ENCODE peak calls at places on chromosomes 6 and 20, in six cellular contexts. One of them, this sample, is unnamed.

GRCh38 chr20:56802805-56803204 is 173.7 kb downstream of the TFAP2C start:
- DNase-seq in hepatocyte: no peak
- DNase-seq in GM23248: no peak
- DNase-seq in endothelial cell of umbilical vein: no peak
- DNase-seq in fibroblast of lung: no peak
- DNase-seq in PC-3: no peak
- DNase-seq in this sample: no peak

GRCh38 chr20:7010584-7010983 is 243.1 kb downstream of the BMP2 start:
- DNase-seq in hepatocyte: no peak
- DNase-seq in GM23248: peak; percentile 3
- DNase-seq in endothelial cell of umbilical vein: no peak
- DNase-seq in fibroblast of lung: peak; percentile 13
- DNase-seq in PC-3: no peak
- DNase-seq in this sample: no peak

GRCh38 chr6:140627002-140627401 is 1252.6 kb upstream of the CITED2 start:
- DNase-seq in hepatocyte: no peak
- DNase-seq in GM23248: no peak
- DNase-seq in endothelial cell of umbilical vein: no peak
- DNase-seq in fibroblast of lung: no peak
- DNase-seq in PC-3: no peak
- DNase-seq in this sample: no peak

GRCh38 chr6:74519172-74519571 is 686.7 kb downstream of the COL12A1 start:
- DNase-seq in hepatocyte: peak; percentile 23
- DNase-seq in GM23248: peak; percentile 86
- DNase-seq in endothelial cell of umbilical vein: peak; percentile 37
- DNase-seq in fibroblast of lung: peak; percentile 86
- DNase-seq in PC-3: peak; percentile 38
- DNase-seq in this sample: no peak

GRCh38 chr6:33247977-33248642 is 23.6 kb downstream of the VPS52 start:
- DNase-seq in hepatocyte: peak; percentile 94
- DNase-seq in GM23248: peak; percentile 89
- DNase-seq in endothelial cell of umbilical vein: peak; percentile 89
- DNase-seq in fibroblast of lung: peak; percentile 87
- DNase-seq in PC-3: peak; percentile 94
- DNase-seq in this sample: peak; percentile 76

GRCh38 chr6:108621117-108621516 is 60.4 kb downstream of the FOXO3 start:
- DNase-seq in hepatocyte: no peak
- DNase-seq in GM23248: peak; percentile 97
- DNase-seq in endothelial cell of umbilical vein: peak; percentile 34
- DNase-seq in fibroblast of lung: peak; percentile 82
- DNase-seq in PC-3: peak; percentile 45
- DNase-seq in this sample: peak; percentile 23

GRCh38 chr20:375265-375889 is 5.2 kb upstream of the TRIB3 start:
- DNase-seq in hepatocyte: no peak
- DNase-seq in GM23248: no peak
- DNase-seq in endothelial cell of umbilical vein: no peak
- DNase-seq in fibroblast of lung: no peak
- DNase-seq in PC-3: no peak
- DNase-seq in this sample: no peak

GRCh38 chr6:69555239-69555638 is 241.6 kb downstream of the LMBRD1 start:
- DNase-seq in hepatocyte: no peak
- DNase-seq in GM23248: no peak
- DNase-seq in endothelial cell of umbilical vein: no peak
- DNase-seq in fibroblast of lung: no peak
- DNase-seq in PC-3: no peak
- DNase-seq in this sample: no peak

GRCh38 chr20:62961310-62961783 is 8.8 kb downstream of the SLC17A9 start:
- DNase-seq in hepatocyte: no peak
- DNase-seq in GM23248: no peak
- DNase-seq in endothelial cell of umbilical vein: no peak
- DNase-seq in fibroblast of lung: no peak
- DNase-seq in PC-3: no peak
- DNase-seq in this sample: no peak

GRCh38 chr6:16533210-16533609 is 228.1 kb downstream of the ATXN1 start:
- DNase-seq in hepatocyte: no peak
- DNase-seq in GM23248: no peak
- DNase-seq in endothelial cell of umbilical vein: no peak
- DNase-seq in fibroblast of lung: peak; percentile 17
- DNase-seq in PC-3: no peak
- DNase-seq in this sample: no peak

DNA sequence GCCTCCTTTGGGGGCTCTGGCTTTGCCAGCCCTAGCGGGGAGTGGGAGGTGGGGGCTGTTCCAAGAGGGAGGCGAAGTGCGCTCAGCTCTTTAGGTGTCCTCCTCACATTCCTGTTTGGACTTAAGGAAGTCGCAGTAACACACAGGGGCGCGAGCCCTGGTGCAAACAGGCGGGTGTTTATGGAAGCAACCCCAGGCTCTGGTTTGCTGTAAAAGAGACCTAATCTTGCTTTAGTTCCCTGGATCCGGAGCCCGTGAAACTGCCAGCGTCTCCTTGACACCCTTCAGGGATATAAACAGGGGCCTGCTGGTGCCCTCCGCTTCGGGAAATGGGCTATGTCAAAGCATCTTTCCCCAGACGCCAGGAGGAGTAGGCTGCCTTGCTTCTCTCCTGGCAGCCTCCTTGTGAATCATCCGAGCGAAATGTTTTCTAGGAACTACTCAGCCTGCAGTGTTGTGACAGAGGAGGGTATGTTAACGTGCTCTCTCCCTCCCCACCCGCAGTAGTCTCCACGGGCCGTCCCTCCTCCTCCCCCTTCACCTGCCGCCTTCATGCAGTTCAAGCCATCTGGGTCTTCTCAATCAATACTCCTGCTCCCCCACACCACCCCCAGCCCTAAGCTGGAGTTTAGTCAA is 168.0 kb upstream of the LRFN2 start:
- DNase-seq in hepatocyte: peak; percentile 68
- DNase-seq in GM23248: peak; percentile 87
- DNase-seq in endothelial cell of umbilical vein: no peak
- DNase-seq in fibroblast of lung: peak; percentile 49
- DNase-seq in PC-3: no peak
- DNase-seq in this sample: no peak
- H2AFZ ChIP-seq in hepatocyte: no peak overlapping the region
- H2AFZ ChIP-seq in GM23248: no peak overlapping the region
- H2AFZ ChIP-seq in endothelial cell of umbilical vein: peak overlapping the region; percentile 39
- H2AFZ ChIP-seq in fibroblast of lung: no peak overlapping the region
- H2AFZ ChIP-seq in PC-3: no peak overlapping the region
- H2AFZ ChIP-seq in this sample: no peak overlapping the region

DNA sequence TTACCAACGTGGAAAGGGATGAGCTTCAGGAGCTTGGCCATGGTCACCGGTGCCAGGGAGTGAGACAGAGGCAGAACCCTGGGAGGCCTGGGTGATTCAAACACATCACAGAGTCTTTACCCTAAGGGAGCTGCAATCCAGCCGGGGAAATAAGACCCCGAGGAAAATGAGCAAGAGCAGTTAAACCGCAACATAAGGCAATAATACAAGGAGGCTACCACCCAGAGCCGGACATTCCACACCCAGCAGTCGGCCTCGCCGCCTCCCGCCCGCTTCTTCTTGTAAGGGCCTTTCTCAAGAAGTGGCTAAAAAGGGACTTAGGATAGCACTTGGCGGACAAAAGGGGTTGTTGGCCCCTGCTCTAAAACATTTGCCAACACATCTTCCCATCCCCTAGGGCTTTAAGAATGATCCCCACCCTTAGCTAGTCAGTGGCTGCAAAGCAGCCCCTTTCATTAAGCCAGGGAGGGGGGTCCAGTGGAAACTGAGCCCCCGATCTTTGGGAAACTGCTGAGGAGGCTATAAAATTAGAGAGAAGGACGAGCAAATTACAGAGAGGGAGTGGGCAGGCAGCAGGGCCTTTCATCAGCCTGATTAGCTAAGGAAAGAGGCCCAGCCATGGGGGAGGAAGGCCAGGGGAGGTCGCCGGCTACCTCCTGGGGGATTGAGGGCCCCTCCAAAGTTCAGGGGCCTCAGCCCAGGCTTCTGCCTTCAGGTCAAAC is 34.3 kb downstream of the SNX5 start:
- DNase-seq in hepatocyte: no peak
- DNase-seq in GM23248: no peak
- DNase-seq in endothelial cell of umbilical vein: no peak
- DNase-seq in fibroblast of lung: no peak
- DNase-seq in PC-3: no peak
- DNase-seq in this sample: no peak
- H2AFZ ChIP-seq in hepatocyte: no peak overlapping the region
- H2AFZ ChIP-seq in GM23248: no peak overlapping the region
- H2AFZ ChIP-seq in endothelial cell of umbilical vein: no peak overlapping the region
- H2AFZ ChIP-seq in fibroblast of lung: no peak overlapping the region
- H2AFZ ChIP-seq in PC-3: no peak overlapping the region
- H2AFZ ChIP-seq in this sample: no peak overlapping the region

DNA sequence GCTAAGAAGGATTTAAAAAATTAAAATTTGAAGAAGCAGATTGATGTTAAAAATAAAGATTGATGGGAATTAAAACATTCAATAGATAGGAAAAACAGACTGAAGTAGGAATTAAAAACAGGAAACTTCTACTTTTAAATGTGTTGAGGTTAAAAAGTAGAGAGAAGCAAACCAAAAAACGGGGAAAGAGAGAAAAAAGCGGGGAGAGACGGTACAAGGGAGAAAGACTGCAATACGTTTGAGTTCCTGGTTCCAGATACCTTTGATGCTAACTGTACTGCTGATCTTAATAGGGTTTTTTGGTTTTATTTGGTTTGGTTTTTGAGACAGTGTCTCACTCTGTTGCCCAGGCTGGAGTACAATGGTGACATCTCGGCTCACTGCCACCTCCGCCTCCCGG is 27.0 kb downstream of the LOC128125822 start:
- DNase-seq in hepatocyte: no peak
- DNase-seq in GM23248: no peak
- DNase-seq in endothelial cell of umbilical vein: no peak
- DNase-seq in fibroblast of lung: no peak
- DNase-seq in PC-3: no peak
- DNase-seq in this sample: no peak
- H2AFZ ChIP-seq in hepatocyte: peak overlapping the region; percentile 99
- H2AFZ ChIP-seq in GM23248: peak overlapping the region; percentile 95
- H2AFZ ChIP-seq in endothelial cell of umbilical vein: no peak overlapping the region
- H2AFZ ChIP-seq in fibroblast of lung: no peak overlapping the region
- H2AFZ ChIP-seq in PC-3: peak overlapping the region; percentile 100
- H2AFZ ChIP-seq in this sample: no peak overlapping the region

GRCh38 chr6:1614767-1615650 is 5.3 kb downstream of the FOXC1 start:
- DNase-seq in hepatocyte: peak; percentile 44
- DNase-seq in GM23248: no peak
- DNase-seq in endothelial cell of umbilical vein: peak; percentile 65
- DNase-seq in fibroblast of lung: no peak
- DNase-seq in PC-3: no peak
- DNase-seq in this sample: no peak

GRCh38 chr6:1615651-1616420 is 6.1 kb downstream of the FOXC1 start:
- DNase-seq in hepatocyte: no peak
- DNase-seq in GM23248: no peak
- DNase-seq in endothelial cell of umbilical vein: peak; percentile 74
- DNase-seq in fibroblast of lung: no peak
- DNase-seq in PC-3: no peak
- DNase-seq in this sample: no peak

GRCh38 chr6:1613631-1614447 is 4.1 kb downstream of the FOXC1 start:
- DNase-seq in hepatocyte: no peak
- DNase-seq in GM23248: peak; percentile 54
- DNase-seq in endothelial cell of umbilical vein: peak; percentile 64
- DNase-seq in fibroblast of lung: peak; percentile 20
- DNase-seq in PC-3: peak; percentile 19
- DNase-seq in this sample: no peak

GRCh38 chr6:1612902-1613301 is 3.2 kb downstream of the FOXC1 start:
- DNase-seq in hepatocyte: no peak
- DNase-seq in GM23248: peak; percentile 84
- DNase-seq in endothelial cell of umbilical vein: peak; percentile 61
- DNase-seq in fibroblast of lung: peak; percentile 50
- DNase-seq in PC-3: peak; percentile 84
- DNase-seq in this sample: no peak

DNA sequence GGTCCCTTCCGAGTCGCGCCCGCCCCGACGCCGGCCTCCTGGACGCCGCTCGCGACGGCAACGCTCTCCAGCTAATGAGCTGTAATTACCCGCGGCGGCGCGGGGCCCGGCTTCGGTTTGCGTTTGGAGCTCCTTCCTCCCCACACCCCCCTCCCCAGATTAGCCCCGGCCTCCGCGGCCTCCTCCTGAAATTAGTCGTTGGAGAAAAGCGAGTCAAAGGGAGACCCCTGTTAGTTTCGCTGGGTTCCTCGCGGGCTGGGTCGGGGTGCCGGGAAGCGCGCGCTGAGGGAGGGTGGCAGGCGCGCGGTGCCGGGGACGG is 4.7 kb downstream of the FOXC1 start:
- DNase-seq in hepatocyte: no peak
- DNase-seq in GM23248: no peak
- DNase-seq in endothelial cell of umbilical vein: no peak
- DNase-seq in fibroblast of lung: no peak
- DNase-seq in PC-3: no peak
- DNase-seq in this sample: no peak
- H2AFZ ChIP-seq in hepatocyte: peak overlapping the region; percentile 45
- H2AFZ ChIP-seq in GM23248: peak overlapping the region; percentile 41
- H2AFZ ChIP-seq in endothelial cell of umbilical vein: peak overlapping the region; percentile 11
- H2AFZ ChIP-seq in fibroblast of lung: no peak overlapping the region
- H2AFZ ChIP-seq in PC-3: no peak overlapping the region
- H2AFZ ChIP-seq in this sample: no peak overlapping the region

GRCh38 chr6:164911151-164911550 is 398.3 kb downstream of the C6orf118 start:
- DNase-seq in hepatocyte: no peak
- DNase-seq in GM23248: no peak
- DNase-seq in endothelial cell of umbilical vein: no peak
- DNase-seq in fibroblast of lung: no peak
- DNase-seq in PC-3: no peak
- DNase-seq in this sample: no peak

GRCh38 chr6:164917211-164917610 is 392.2 kb downstream of the C6orf118 start:
- DNase-seq in hepatocyte: no peak
- DNase-seq in GM23248: no peak
- DNase-seq in endothelial cell of umbilical vein: no peak
- DNase-seq in fibroblast of lung: no peak
- DNase-seq in PC-3: no peak
- DNase-seq in this sample: no peak

DNA sequence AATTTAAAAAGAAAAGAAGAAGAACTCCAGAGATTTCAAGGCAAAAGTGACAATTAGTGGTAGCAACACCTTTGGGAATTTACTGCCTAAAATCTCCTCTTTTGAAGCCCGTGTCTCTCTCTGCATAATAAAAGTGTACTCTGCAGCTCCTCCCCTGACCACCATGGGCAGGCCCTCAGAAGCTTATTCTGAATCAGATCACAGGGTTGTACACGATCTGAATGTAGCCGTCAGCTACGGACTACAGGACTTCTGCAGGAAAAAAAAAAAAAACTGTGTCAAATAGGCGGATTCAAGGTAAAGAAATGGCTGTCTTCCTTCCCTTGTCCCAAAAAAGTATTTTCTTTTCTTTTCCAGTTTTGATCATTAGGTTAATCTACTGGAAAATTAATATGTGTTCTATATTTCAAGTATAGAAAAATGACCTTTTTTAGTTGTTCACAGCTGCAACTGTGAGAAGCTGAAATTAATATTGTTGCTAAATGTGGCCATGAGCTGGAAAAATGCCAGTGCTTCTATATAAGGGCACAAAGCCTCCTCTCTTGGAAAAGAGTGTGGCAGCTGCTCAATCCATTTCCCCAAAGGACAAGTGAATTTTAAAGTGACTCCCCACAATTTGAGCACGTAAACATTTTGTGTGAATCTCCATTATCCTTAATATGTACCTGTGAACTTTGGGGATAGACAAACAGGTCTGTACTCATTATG is 397.4 kb downstream of the C6orf118 start:
- DNase-seq in hepatocyte: no peak
- DNase-seq in GM23248: peak; percentile 24
- DNase-seq in endothelial cell of umbilical vein: no peak
- DNase-seq in fibroblast of lung: no peak
- DNase-seq in PC-3: no peak
- DNase-seq in this sample: no peak
- H2AFZ ChIP-seq in hepatocyte: no peak overlapping the region
- H2AFZ ChIP-seq in GM23248: peak overlapping the region; percentile 38
- H2AFZ ChIP-seq in endothelial cell of umbilical vein: no peak overlapping the region
- H2AFZ ChIP-seq in fibroblast of lung: no peak overlapping the region
- H2AFZ ChIP-seq in PC-3: no peak overlapping the region
- H2AFZ ChIP-seq in this sample: no peak overlapping the region